ENCODE peak calls at places on chromosomes 4 and X, in five cellular contexts. A, N, P, L and Z are unnamed samples.

GRCh38 chr4:110510955-110511544 is 35.1 kb downstream of the ENPEP start:
- ATAC-seq in N (peak), P (peak), L (peak), A (peak), Z (no peak)

GRCh38 chr4:102527695-102528094 is 26.5 kb downstream of the NFKB1 start:
- ATAC-seq in L (no peak), P (no peak), A (no peak), N (no peak), Z (no peak)

GRCh38 chr4:94457692-94458106 is 6.0 kb downstream of the PDLIM5 start:
- ATAC-seq in L (peak), N (no peak), P (peak), A (peak), Z (peak)

GRCh38 chr4:15003441-15003890 is 1.2 kb downstream of the CPEB2 start:
- ATAC-seq in L (no peak), A (no peak), P (peak), N (peak), Z (peak)

GRCh38 chrX:107565916-107566602 is 62.3 kb upstream of the PRPS1 start:
- ATAC-seq in L (no peak), A (no peak), N (no peak), P (no peak), Z (no peak)

GRCh38 chr4:186886759-186887158 is 163.1 kb upstream of the FAT1 start:
- ATAC-seq in A (no peak), L (no peak), P (no peak), N (no peak), Z (no peak)

GRCh38 chrX:78333521-78333920 is 6.1 kb upstream of the CYSLTR1 start:
- ATAC-seq in A (no peak), N (peak), P (no peak), L (no peak), Z (no peak)

GRCh38 chr4:88843067-88843723 is 145.6 kb upstream of the NAP1L5 start:
- ATAC-seq in N (no peak), L (no peak), A (peak), P (peak), Z (no peak)

GRCh38 chr4:80909938-80910337 is 120.6 kb upstream of the BMP3 start:
- ATAC-seq in A (no peak), P (no peak), L (no peak), N (no peak), Z (no peak)

GRCh38 chr4:109412805-109413204 is 20.8 kb upstream of the SEC24B start:
- ATAC-seq in A (peak), L (no peak), N (no peak), P (peak), Z (no peak)

GRCh38 chr4:138182838-138183426 is 59.2 kb downstream of the SLC7A11 start:
- ATAC-seq in N (no peak), P (peak), A (peak), L (no peak), Z (no peak)

GRCh38 chr4:168876106-168876505 is 133.9 kb downstream of the CBR4 start:
- ATAC-seq in A (peak), N (no peak), P (no peak), L (no peak), Z (no peak)

GRCh38 chr4:163606885-163607284 is 112.4 kb downstream of the TMA16 start:
- ATAC-seq in L (no peak), N (no peak), P (no peak), A (peak), Z (no peak)

GRCh38 chr4:153345011-153345981 is 808 bp downstream of the MND1 start:
- ATAC-seq in A (peak), N (peak), L (peak), P (peak), Z (peak)

GRCh38 chr4:147340111-147340510 is 140.8 kb upstream of the EDNRA start:
- ATAC-seq in P (peak), N (no peak), A (peak), L (peak), Z (no peak)

GRCh38 chrX:131068945-131069719 is 11.0 kb downstream of the ARHGAP36 start:
- ATAC-seq in P (no peak), N (no peak), A (no peak), L (no peak), Z (no peak)

GRCh38 chrX:68989865-68990606 is 161.2 kb downstream of the EFNB1 start:
- ATAC-seq in A (peak), L (peak), N (no peak), P (peak), Z (peak)